ENCODE peak calls at places on chromosomes 11 and 22, in seven cellular contexts. One of them, this sample, is unnamed.

GRCh38 chr11:86551286-86551685 is 121.1 kb downstream of the ME3 start:
- DNase-seq in NCI-H1417 treated with DMSO at 0.1 percent for 48 hours: no peak
- DNase-seq in stimulated activated CD4-positive, alpha-beta T cell treated with anti-CD3 and anti-CD28 coated beads, Interleukin-1b, Interleukin-23, amount 100 ng/mL, for 24 hours: no peak
- DNase-seq in NCI-H510A treated with DMSO at 0.1 percent for 48 hours: no peak
- DNase-seq in midbrain: no peak
- DNase-seq in NCI-H748 treated with DMSO at 0.1 percent for 48 hours: no peak
- DNase-seq in stimulated activated CD8-positive, alpha-beta memory T cell treated with anti-CD3 and anti-CD28 coated beads, Interleukin-4, amount 100 ng/mL, for 24 hours: no peak
- DNase-seq in this sample: no peak

GRCh38 chr22:32829451-32829851 is 27.9 kb downstream of the TIMP3 start:
- DNase-seq in NCI-H748 treated with DMSO at 0.1 percent for 48 hours: no peak
- DNase-seq in stimulated activated CD8-positive, alpha-beta memory T cell treated with anti-CD3 and anti-CD28 coated beads, Interleukin-4, amount 100 ng/mL, for 24 hours: no peak
- DNase-seq in NCI-H510A treated with DMSO at 0.1 percent for 48 hours: no peak
- DNase-seq in NCI-H1417 treated with DMSO at 0.1 percent for 48 hours: no peak
- DNase-seq in stimulated activated CD4-positive, alpha-beta T cell treated with anti-CD3 and anti-CD28 coated beads, Interleukin-1b, Interleukin-23, amount 100 ng/mL, for 24 hours: no peak
- DNase-seq in midbrain: peak; percentile 35
- DNase-seq in this sample: no peak

GRCh38 chr11:86672007-86672621 is at the start of gene ME3:
- DNase-seq in NCI-H510A treated with DMSO at 0.1 percent for 48 hours: peak; percentile 58
- DNase-seq in stimulated activated CD8-positive, alpha-beta memory T cell treated with anti-CD3 and anti-CD28 coated beads, Interleukin-4, amount 100 ng/mL, for 24 hours: no peak
- DNase-seq in midbrain: peak; percentile 39
- DNase-seq in NCI-H748 treated with DMSO at 0.1 percent for 48 hours: no peak
- DNase-seq in NCI-H1417 treated with DMSO at 0.1 percent for 48 hours: peak; percentile 33
- DNase-seq in stimulated activated CD4-positive, alpha-beta T cell treated with anti-CD3 and anti-CD28 coated beads, Interleukin-1b, Interleukin-23, amount 100 ng/mL, for 24 hours: no peak
- DNase-seq in this sample: no peak

GRCh38 chr11:613369-613968 is 2.3 kb downstream of the IRF7 start:
- DNase-seq in stimulated activated CD8-positive, alpha-beta memory T cell treated with anti-CD3 and anti-CD28 coated beads, Interleukin-4, amount 100 ng/mL, for 24 hours: peak; percentile 74
- DNase-seq in NCI-H748 treated with DMSO at 0.1 percent for 48 hours: peak; percentile 30
- DNase-seq in NCI-H1417 treated with DMSO at 0.1 percent for 48 hours: no peak
- DNase-seq in stimulated activated CD4-positive, alpha-beta T cell treated with anti-CD3 and anti-CD28 coated beads, Interleukin-1b, Interleukin-23, amount 100 ng/mL, for 24 hours: peak; percentile 82
- DNase-seq in midbrain: no peak
- DNase-seq in NCI-H510A treated with DMSO at 0.1 percent for 48 hours: peak; percentile 8
- DNase-seq in this sample: peak; percentile 10

GRCh38 chr11:126829716-126830115 is 170.9 kb downstream of the KIRREL3 start:
- DNase-seq in NCI-H1417 treated with DMSO at 0.1 percent for 48 hours: no peak
- DNase-seq in midbrain: no peak
- DNase-seq in stimulated activated CD4-positive, alpha-beta T cell treated with anti-CD3 and anti-CD28 coated beads, Interleukin-1b, Interleukin-23, amount 100 ng/mL, for 24 hours: no peak
- DNase-seq in stimulated activated CD8-positive, alpha-beta memory T cell treated with anti-CD3 and anti-CD28 coated beads, Interleukin-4, amount 100 ng/mL, for 24 hours: no peak
- DNase-seq in NCI-H510A treated with DMSO at 0.1 percent for 48 hours: peak; percentile 52
- DNase-seq in NCI-H748 treated with DMSO at 0.1 percent for 48 hours: no peak
- DNase-seq in this sample: no peak

GRCh38 chr22:27794244-27794643 is 7.3 kb downstream of the MN1 start:
- DNase-seq in NCI-H748 treated with DMSO at 0.1 percent for 48 hours: no peak
- DNase-seq in NCI-H1417 treated with DMSO at 0.1 percent for 48 hours: no peak
- DNase-seq in stimulated activated CD8-positive, alpha-beta memory T cell treated with anti-CD3 and anti-CD28 coated beads, Interleukin-4, amount 100 ng/mL, for 24 hours: no peak
- DNase-seq in NCI-H510A treated with DMSO at 0.1 percent for 48 hours: no peak
- DNase-seq in stimulated activated CD4-positive, alpha-beta T cell treated with anti-CD3 and anti-CD28 coated beads, Interleukin-1b, Interleukin-23, amount 100 ng/mL, for 24 hours: no peak
- DNase-seq in midbrain: no peak
- DNase-seq in this sample: no peak

GRCh38 chr11:71580057-71581003 is 2.3 kb downstream of the KRTAP5-11 start:
- DNase-seq in NCI-H510A treated with DMSO at 0.1 percent for 48 hours: peak; percentile 60
- DNase-seq in NCI-H748 treated with DMSO at 0.1 percent for 48 hours: peak; percentile 33
- DNase-seq in stimulated activated CD8-positive, alpha-beta memory T cell treated with anti-CD3 and anti-CD28 coated beads, Interleukin-4, amount 100 ng/mL, for 24 hours: no peak
- DNase-seq in NCI-H1417 treated with DMSO at 0.1 percent for 48 hours: peak; percentile 4
- DNase-seq in stimulated activated CD4-positive, alpha-beta T cell treated with anti-CD3 and anti-CD28 coated beads, Interleukin-1b, Interleukin-23, amount 100 ng/mL, for 24 hours: no peak
- DNase-seq in midbrain: peak; percentile 67
- DNase-seq in this sample: peak; percentile 22

GRCh38 chr11:844693-845644 is 2.3 kb downstream of the TSPAN4 start:
- DNase-seq in NCI-H1417 treated with DMSO at 0.1 percent for 48 hours: no peak
- DNase-seq in midbrain: peak; percentile 19
- DNase-seq in NCI-H510A treated with DMSO at 0.1 percent for 48 hours: no peak
- DNase-seq in stimulated activated CD8-positive, alpha-beta memory T cell treated with anti-CD3 and anti-CD28 coated beads, Interleukin-4, amount 100 ng/mL, for 24 hours: no peak
- DNase-seq in NCI-H748 treated with DMSO at 0.1 percent for 48 hours: no peak
- DNase-seq in stimulated activated CD4-positive, alpha-beta T cell treated with anti-CD3 and anti-CD28 coated beads, Interleukin-1b, Interleukin-23, amount 100 ng/mL, for 24 hours: no peak
- DNase-seq in this sample: no peak

GRCh38 chr11:36333468-36333867 is 37.4 kb downstream of the PRR5L start:
- DNase-seq in NCI-H748 treated with DMSO at 0.1 percent for 48 hours: no peak
- DNase-seq in stimulated activated CD4-positive, alpha-beta T cell treated with anti-CD3 and anti-CD28 coated beads, Interleukin-1b, Interleukin-23, amount 100 ng/mL, for 24 hours: no peak
- DNase-seq in NCI-H1417 treated with DMSO at 0.1 percent for 48 hours: no peak
- DNase-seq in NCI-H510A treated with DMSO at 0.1 percent for 48 hours: no peak
- DNase-seq in midbrain: no peak
- DNase-seq in stimulated activated CD8-positive, alpha-beta memory T cell treated with anti-CD3 and anti-CD28 coated beads, Interleukin-4, amount 100 ng/mL, for 24 hours: no peak
- DNase-seq in this sample: no peak

This sample was measured in NCI-H187 treated with DMSO at 0.1 percent for 48 hours.